ENCODE peak calls at places on chromosomes 12 and 14, in ten cellular contexts. One of them, this sample, is unnamed.

GRCh38 chr14:99513946-99514551 is 32.8 kb downstream of the CCNK start:
- DNase-seq in AG08396: no peak
- DNase-seq in WERI-Rb-1: no peak
- DNase-seq in stimulated activated CD4-positive, alpha-beta T cell treated with anti-CD3 and anti-CD28 coated beads, Interleukin-15, amount 100 ng/mL, for 24 hours: no peak
- DNase-seq in AG04449: no peak
- DNase-seq in Kasumi-1: no peak
- DNase-seq in choroid plexus epithelial cell: no peak
- DNase-seq in midbrain: no peak
- DNase-seq in mucosa of gallbladder: no peak
- DNase-seq in lung: no peak
- DNase-seq in this sample: no peak

GRCh38 chr12:71216725-71217579 is 59.2 kb upstream of the TSPAN8 start:
- DNase-seq in choroid plexus epithelial cell: peak
- DNase-seq in Kasumi-1: peak
- DNase-seq in stimulated activated CD4-positive, alpha-beta T cell treated with anti-CD3 and anti-CD28 coated beads, Interleukin-15, amount 100 ng/mL, for 24 hours: no peak
- DNase-seq in lung: no peak
- DNase-seq in mucosa of gallbladder: peak
- DNase-seq in AG08396: peak
- DNase-seq in WERI-Rb-1: peak
- DNase-seq in midbrain: peak
- DNase-seq in AG04449: no peak
- DNase-seq in this sample: no peak

GRCh38 chr12:111454716-111455447 is 49.2 kb downstream of the SH2B3 start:
- DNase-seq in stimulated activated CD4-positive, alpha-beta T cell treated with anti-CD3 and anti-CD28 coated beads, Interleukin-15, amount 100 ng/mL, for 24 hours: no peak
- DNase-seq in WERI-Rb-1: no peak
- DNase-seq in AG08396: no peak
- DNase-seq in mucosa of gallbladder: no peak
- DNase-seq in lung: peak
- DNase-seq in midbrain: no peak
- DNase-seq in Kasumi-1: no peak
- DNase-seq in choroid plexus epithelial cell: peak
- DNase-seq in AG04449: no peak
- DNase-seq in this sample: no peak

GRCh38 chr12:48119834-48120195 is 651 bp downstream of the PFKM start:
- DNase-seq in AG08396: no peak
- DNase-seq in AG04449: no peak
- DNase-seq in WERI-Rb-1: no peak
- DNase-seq in stimulated activated CD4-positive, alpha-beta T cell treated with anti-CD3 and anti-CD28 coated beads, Interleukin-15, amount 100 ng/mL, for 24 hours: no peak
- DNase-seq in Kasumi-1: no peak
- DNase-seq in choroid plexus epithelial cell: no peak
- DNase-seq in midbrain: no peak
- DNase-seq in lung: no peak
- DNase-seq in mucosa of gallbladder: no peak
- DNase-seq in this sample: no peak

GRCh38 chr14:59576332-59577294 is at the start of gene CCDC175:
- DNase-seq in stimulated activated CD4-positive, alpha-beta T cell treated with anti-CD3 and anti-CD28 coated beads, Interleukin-15, amount 100 ng/mL, for 24 hours: peak
- DNase-seq in mucosa of gallbladder: peak
- DNase-seq in WERI-Rb-1: peak
- DNase-seq in lung: peak
- DNase-seq in choroid plexus epithelial cell: peak
- DNase-seq in Kasumi-1: peak
- DNase-seq in midbrain: peak
- DNase-seq in AG04449: no peak
- DNase-seq in AG08396: peak
- DNase-seq in this sample: peak

GRCh38 chr12:119208626-119209061 is 29.9 kb downstream of the HSPB8 start:
- DNase-seq in AG04449: no peak
- DNase-seq in stimulated activated CD4-positive, alpha-beta T cell treated with anti-CD3 and anti-CD28 coated beads, Interleukin-15, amount 100 ng/mL, for 24 hours: no peak
- DNase-seq in mucosa of gallbladder: peak
- DNase-seq in WERI-Rb-1: peak
- DNase-seq in AG08396: peak
- DNase-seq in midbrain: peak
- DNase-seq in Kasumi-1: no peak
- DNase-seq in lung: peak
- DNase-seq in choroid plexus epithelial cell: peak
- DNase-seq in this sample: no peak

GRCh38 chr12:62196146-62196545 is 64.1 kb upstream of the USP15 start:
- DNase-seq in lung: no peak
- DNase-seq in AG04449: no peak
- DNase-seq in WERI-Rb-1: no peak
- DNase-seq in Kasumi-1: no peak
- DNase-seq in choroid plexus epithelial cell: no peak
- DNase-seq in mucosa of gallbladder: no peak
- DNase-seq in midbrain: no peak
- DNase-seq in AG08396: no peak
- DNase-seq in stimulated activated CD4-positive, alpha-beta T cell treated with anti-CD3 and anti-CD28 coated beads, Interleukin-15, amount 100 ng/mL, for 24 hours: no peak
- DNase-seq in this sample: no peak

GRCh38 chr14:90791481-90791880 is 24.7 kb downstream of the TTC7B start:
- DNase-seq in lung: no peak
- DNase-seq in Kasumi-1: no peak
- DNase-seq in stimulated activated CD4-positive, alpha-beta T cell treated with anti-CD3 and anti-CD28 coated beads, Interleukin-15, amount 100 ng/mL, for 24 hours: no peak
- DNase-seq in AG08396: no peak
- DNase-seq in AG04449: no peak
- DNase-seq in WERI-Rb-1: no peak
- DNase-seq in choroid plexus epithelial cell: no peak
- DNase-seq in mucosa of gallbladder: no peak
- DNase-seq in midbrain: no peak
- DNase-seq in this sample: no peak

GRCh38 chr12:96658075-96658474 is 168.7 kb downstream of the CFAP54 start:
- DNase-seq in mucosa of gallbladder: no peak
- DNase-seq in AG04449: no peak
- DNase-seq in lung: no peak
- DNase-seq in WERI-Rb-1: no peak
- DNase-seq in Kasumi-1: no peak
- DNase-seq in AG08396: no peak
- DNase-seq in choroid plexus epithelial cell: no peak
- DNase-seq in midbrain: no peak
- DNase-seq in stimulated activated CD4-positive, alpha-beta T cell treated with anti-CD3 and anti-CD28 coated beads, Interleukin-15, amount 100 ng/mL, for 24 hours: no peak
- DNase-seq in this sample: no peak

GRCh38 chr14:90344285-90344684 is 12.5 kb upstream of the NRDE2 start:
- DNase-seq in mucosa of gallbladder: no peak
- DNase-seq in stimulated activated CD4-positive, alpha-beta T cell treated with anti-CD3 and anti-CD28 coated beads, Interleukin-15, amount 100 ng/mL, for 24 hours: no peak
- DNase-seq in midbrain: no peak
- DNase-seq in Kasumi-1: no peak
- DNase-seq in AG04449: no peak
- DNase-seq in AG08396: no peak
- DNase-seq in choroid plexus epithelial cell: no peak
- DNase-seq in lung: no peak
- DNase-seq in WERI-Rb-1: no peak
- DNase-seq in this sample: no peak

GRCh38 chr14:26839481-26839880 is 241.6 kb upstream of the NOVA1 start:
- DNase-seq in Kasumi-1: no peak
- DNase-seq in midbrain: no peak
- DNase-seq in stimulated activated CD4-positive, alpha-beta T cell treated with anti-CD3 and anti-CD28 coated beads, Interleukin-15, amount 100 ng/mL, for 24 hours: no peak
- DNase-seq in lung: no peak
- DNase-seq in AG08396: no peak
- DNase-seq in choroid plexus epithelial cell: peak
- DNase-seq in mucosa of gallbladder: no peak
- DNase-seq in AG04449: no peak
- DNase-seq in WERI-Rb-1: no peak
- DNase-seq in this sample: no peak

GRCh38 chr14:49206832-49207231 is 379.3 kb downstream of the RPS29 start:
- DNase-seq in WERI-Rb-1: no peak
- DNase-seq in lung: no peak
- DNase-seq in mucosa of gallbladder: no peak
- DNase-seq in AG08396: no peak
- DNase-seq in midbrain: no peak
- DNase-seq in AG04449: no peak
- DNase-seq in stimulated activated CD4-positive, alpha-beta T cell treated with anti-CD3 and anti-CD28 coated beads, Interleukin-15, amount 100 ng/mL, for 24 hours: no peak
- DNase-seq in Kasumi-1: no peak
- DNase-seq in choroid plexus epithelial cell: no peak
- DNase-seq in this sample: no peak

GRCh38 chr12:88650715-88651114 is 70.4 kb upstream of the KITLG start:
- DNase-seq in Kasumi-1: no peak
- DNase-seq in mucosa of gallbladder: no peak
- DNase-seq in choroid plexus epithelial cell: peak
- DNase-seq in lung: no peak
- DNase-seq in AG04449: peak
- DNase-seq in WERI-Rb-1: no peak
- DNase-seq in stimulated activated CD4-positive, alpha-beta T cell treated with anti-CD3 and anti-CD28 coated beads, Interleukin-15, amount 100 ng/mL, for 24 hours: no peak
- DNase-seq in AG08396: peak
- DNase-seq in midbrain: no peak
- DNase-seq in this sample: no peak

GRCh38 chr14:97806871-97807270 is 1009.7 kb downstream of the VRK1 start:
- DNase-seq in Kasumi-1: no peak
- DNase-seq in AG04449: no peak
- DNase-seq in mucosa of gallbladder: no peak
- DNase-seq in stimulated activated CD4-positive, alpha-beta T cell treated with anti-CD3 and anti-CD28 coated beads, Interleukin-15, amount 100 ng/mL, for 24 hours: no peak
- DNase-seq in choroid plexus epithelial cell: no peak
- DNase-seq in midbrain: no peak
- DNase-seq in lung: no peak
- DNase-seq in WERI-Rb-1: no peak
- DNase-seq in AG08396: no peak
- DNase-seq in this sample: no peak